ENCODE peak calls at places on chromosomes 5 and 9, in eight cellular contexts. O is stomach, U is retinal pigment epithelial cell, R is cardiac muscle cell, J is fibroblast of mammary gland, F is cardiac fibroblast, P is AG10803, Z is fibroblast of villous mesenchyme. W is an unnamed sample.

GRCh38 chr5:140169410-140169809 is 5.6 kb upstream of the CYSTM1 start:
- DNase-seq in O (no peak), U (no peak), R (peak), J (peak), F (no peak), P (no peak), Z (peak), W (no peak)

GRCh38 chr5:121819661-121820261 is 31.9 kb upstream of the FTMT start:
- DNase-seq in O (no peak), U (no peak), R (no peak), J (no peak), F (no peak), P (no peak), Z (no peak), W (no peak)

GRCh38 chr5:62354028-62354874 is 48.2 kb downstream of the KIF2A start:
- DNase-seq in O (no peak), U (peak), R (peak), J (peak), F (peak), P (peak), Z (peak), W (no peak)

GRCh38 chr5:126883801-126884200 is 106.9 kb downstream of the LMNB1 start:
- DNase-seq in O (no peak), U (no peak), R (peak), J (no peak), F (peak), P (no peak), Z (no peak), W (no peak)

GRCh38 chr5:141714542-141715303 is 32.7 kb upstream of the ARAP3 start:
- DNase-seq in O (no peak), U (no peak), R (peak), J (no peak), F (peak), P (no peak), Z (no peak), W (no peak)

GRCh38 chr5:181224390-181225234 is 1.5 kb downstream of the TRIM41 start:
- DNase-seq in O (no peak), U (no peak), R (no peak), J (no peak), F (no peak), P (no peak), Z (no peak), W (no peak)

GRCh38 chr9:37906312-37907239 is 2.6 kb upstream of the SLC25A51 start:
- DNase-seq in O (no peak), U (no peak), R (no peak), J (no peak), F (no peak), P (no peak), Z (no peak), W (no peak)

GRCh38 chr5:61659221-61659696 is 327.2 kb downstream of the ZSWIM6 start:
- DNase-seq in O (peak), U (no peak), R (no peak), J (no peak), F (no peak), P (no peak), Z (no peak), W (peak)

GRCh38 chr5:128436825-128437224 is 101.2 kb downstream of the FBN2 start:
- DNase-seq in O (no peak), U (peak), R (peak), J (peak), F (peak), P (no peak), Z (peak), W (no peak)

GRCh38 chr5:150034677-150035076 is 34.1 kb downstream of the HMGXB3 start:
- DNase-seq in O (no peak), U (no peak), R (peak), J (peak), F (peak), P (peak), Z (peak), W (no peak)

GRCh38 chr5:437281-437771 is 5.7 kb upstream of the EXOC3 start:
- DNase-seq in O (no peak), U (no peak), R (no peak), J (no peak), F (no peak), P (no peak), Z (peak), W (no peak)

GRCh38 chr5:164051745-164052144 is 546.3 kb downstream of the MAT2B start:
- DNase-seq in O (no peak), U (no peak), R (peak), J (peak), F (peak), P (no peak), Z (no peak), W (no peak)

GRCh38 chr5:112379541-112380325 is 39.3 kb downstream of the EPB41L4A start:
- DNase-seq in O (no peak), U (peak), R (peak), J (no peak), F (no peak), P (no peak), Z (no peak), W (no peak)

GRCh38 chr9:92439921-92440750 is 15.9 kb upstream of the OMD start:
- DNase-seq in O (no peak), U (no peak), R (peak), J (peak), F (peak), P (peak), Z (peak), W (no peak)

GRCh38 chr9:128201441-128202369 is 1.5 kb upstream of the DNM1 start:
- DNase-seq in O (no peak), U (no peak), R (no peak), J (peak), F (peak), P (no peak), Z (no peak), W (no peak)

GRCh38 chr9:12554636-12555035 is 138.5 kb upstream of the TYRP1 start:
- DNase-seq in O (no peak), U (no peak), R (peak), J (peak), F (peak), P (peak), Z (peak), W (peak)
- TF ChIP-seq CTCF in O (no peak), U (peak), R (peak), J (no peak), F (no peak), P (no peak), Z (peak), W (no peak)

GRCh38 chr5:136020001-136020382 is 8.8 kb upstream of the TGFBI start:
- DNase-seq in O (no peak), U (no peak), R (no peak), J (no peak), F (no peak), P (no peak), Z (no peak), W (no peak)

GRCh38 chr5:136020383-136021015 is 8.3 kb upstream of the TGFBI start:
- DNase-seq in O (no peak), U (peak), R (peak), J (peak), F (peak), P (peak), Z (peak), W (no peak)

GRCh38 chr5:136021016-136021405 is 7.8 kb upstream of the TGFBI start:
- DNase-seq in O (no peak), U (peak), R (peak), J (peak), F (peak), P (peak), Z (peak), W (no peak)

GRCh38 chr5:136016945-136017530 is 11.8 kb upstream of the TGFBI start:
- DNase-seq in O (no peak), U (peak), R (peak), J (peak), F (peak), P (peak), Z (peak), W (no peak)

GRCh38 chr5:136018814-136019777 is 9.7 kb upstream of the TGFBI start:
- DNase-seq in O (no peak), U (no peak), R (peak), J (peak), F (peak), P (peak), Z (peak), W (no peak)
- TF ChIP-seq CTCF in O (no peak), U (no peak), R (peak), J (peak), F (peak), P (peak), Z (peak), W (no peak)

DNA sequence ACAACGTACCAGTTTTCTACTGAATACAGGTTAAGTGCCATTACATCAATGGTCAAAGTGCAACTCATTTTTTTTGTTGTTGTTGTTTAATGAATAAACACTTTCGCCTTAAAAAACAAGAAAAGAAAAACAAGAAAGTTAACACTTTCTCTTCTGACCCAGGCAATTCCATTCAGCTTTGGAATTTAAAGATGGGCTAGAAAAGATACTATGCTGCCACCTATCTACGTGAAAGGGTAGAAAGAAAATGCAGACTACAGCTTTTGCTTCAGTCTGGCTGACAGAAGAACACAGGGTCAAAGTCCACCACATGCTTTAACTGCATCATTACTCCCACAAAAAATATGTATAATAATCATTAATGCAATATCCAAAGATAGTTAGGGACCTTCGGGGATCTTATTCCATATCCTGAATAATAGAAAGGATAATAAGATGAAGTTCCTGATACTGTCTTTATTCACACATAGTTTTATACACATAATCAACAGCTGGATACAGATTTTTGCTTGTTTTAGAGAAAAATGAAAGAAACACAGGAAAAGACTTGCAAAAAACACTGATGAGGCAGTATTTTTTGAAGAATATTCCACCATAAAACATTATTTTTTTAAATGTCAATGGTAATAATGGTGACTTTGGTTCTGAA is 40.4 kb downstream of the ZDHHC21 start:
- DNase-seq in O (no peak), U (no peak), R (peak), J (peak), F (peak), P (no peak), Z (peak), W (no peak)
- TF ChIP-seq CTCF in O (peak), U (peak), R (peak), J (peak), F (peak), P (peak), Z (peak), W (peak)

DNA sequence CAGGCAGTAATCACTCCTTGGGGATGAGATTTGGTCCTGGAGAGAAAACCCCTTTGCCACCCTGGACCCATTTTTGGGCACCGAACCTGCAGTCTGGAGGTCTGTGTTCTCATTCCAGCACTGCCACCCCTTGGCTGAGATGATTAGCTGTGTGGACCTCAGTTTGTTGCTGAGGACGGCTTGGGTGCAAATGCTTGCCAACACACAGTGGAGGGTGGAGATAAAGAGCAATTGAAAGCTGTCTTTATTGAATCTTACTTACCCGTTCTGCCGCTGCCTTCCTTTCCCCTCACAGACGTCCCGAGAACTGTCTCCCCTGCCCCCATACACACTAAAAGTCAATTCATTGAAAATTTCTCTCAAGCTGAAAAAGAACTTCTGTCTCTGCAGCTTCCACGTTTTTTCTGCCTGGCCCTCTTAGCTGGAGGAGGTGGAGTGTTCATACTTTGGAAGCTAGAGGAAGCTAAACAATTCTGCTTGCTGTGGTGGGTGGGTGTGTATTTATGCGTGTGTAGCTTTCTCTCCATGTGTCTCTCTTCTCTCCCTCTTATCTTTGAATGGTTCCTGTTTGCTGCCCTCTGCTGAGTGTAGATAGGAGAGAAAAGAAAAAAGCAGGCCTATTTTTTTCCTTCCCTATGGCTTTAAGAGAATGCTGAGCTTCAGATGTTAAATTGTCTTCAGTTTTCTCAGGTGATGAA is 6.6 kb downstream of the GALNT10 start:
- DNase-seq in O (no peak), U (no peak), R (peak), J (peak), F (peak), P (peak), Z (peak), W (no peak)
- TF ChIP-seq CTCF in O (peak), U (peak), R (peak), J (peak), F (peak), P (peak), Z (peak), W (no peak)

GRCh38 chr5:142918959-142919635 is 148.9 kb downstream of the ARHGAP26 start:
- DNase-seq in O (no peak), U (no peak), R (no peak), J (no peak), F (no peak), P (no peak), Z (no peak), W (no peak)

GRCh38 chr5:142925795-142926194 is 155.6 kb downstream of the ARHGAP26 start:
- DNase-seq in O (no peak), U (peak), R (peak), J (peak), F (peak), P (peak), Z (peak), W (no peak)

GRCh38 chr5:142924135-142924883 is 154.1 kb downstream of the ARHGAP26 start:
- DNase-seq in O (no peak), U (no peak), R (peak), J (peak), F (peak), P (no peak), Z (peak), W (no peak)

GRCh38 chr5:142920888-142921612 is 150.9 kb downstream of the ARHGAP26 start:
- DNase-seq in O (no peak), U (no peak), R (no peak), J (no peak), F (no peak), P (no peak), Z (no peak), W (no peak)

GRCh38 chr5:142922223-142922952 is 152.2 kb downstream of the ARHGAP26 start:
- DNase-seq in O (no peak), U (no peak), R (peak), J (peak), F (peak), P (peak), Z (peak), W (no peak)
- TF ChIP-seq CTCF in O (peak), U (peak), R (peak), J (peak), F (peak), P (peak), Z (peak), W (peak)

GRCh38 chr9:706606-707451 is 134.7 kb upstream of the DMRT1 start:
- DNase-seq in O (peak), U (no peak), R (peak), J (peak), F (peak), P (peak), Z (peak), W (peak)
- TF ChIP-seq CTCF in O (no peak), U (no peak), R (no peak), J (no peak), F (no peak), P (no peak), Z (no peak), W (no peak)

GRCh38 chr9:70798018-70798417 is 323.4 kb downstream of the TRPM3 start:
- DNase-seq in O (no peak), U (no peak), R (no peak), J (no peak), F (no peak), P (no peak), Z (no peak), W (no peak)

GRCh38 chr9:70802206-70802605 is 319.2 kb downstream of the TRPM3 start:
- DNase-seq in O (no peak), U (no peak), R (peak), J (peak), F (peak), P (peak), Z (peak), W (no peak)

GRCh38 chr9:70806872-70807271 is 314.5 kb downstream of the TRPM3 start:
- DNase-seq in O (no peak), U (no peak), R (no peak), J (no peak), F (no peak), P (no peak), Z (no peak), W (no peak)

GRCh38 chr9:70805953-70806352 is 315.5 kb downstream of the TRPM3 start:
- DNase-seq in O (no peak), U (peak), R (no peak), J (peak), F (no peak), P (no peak), Z (peak), W (no peak)

DNA sequence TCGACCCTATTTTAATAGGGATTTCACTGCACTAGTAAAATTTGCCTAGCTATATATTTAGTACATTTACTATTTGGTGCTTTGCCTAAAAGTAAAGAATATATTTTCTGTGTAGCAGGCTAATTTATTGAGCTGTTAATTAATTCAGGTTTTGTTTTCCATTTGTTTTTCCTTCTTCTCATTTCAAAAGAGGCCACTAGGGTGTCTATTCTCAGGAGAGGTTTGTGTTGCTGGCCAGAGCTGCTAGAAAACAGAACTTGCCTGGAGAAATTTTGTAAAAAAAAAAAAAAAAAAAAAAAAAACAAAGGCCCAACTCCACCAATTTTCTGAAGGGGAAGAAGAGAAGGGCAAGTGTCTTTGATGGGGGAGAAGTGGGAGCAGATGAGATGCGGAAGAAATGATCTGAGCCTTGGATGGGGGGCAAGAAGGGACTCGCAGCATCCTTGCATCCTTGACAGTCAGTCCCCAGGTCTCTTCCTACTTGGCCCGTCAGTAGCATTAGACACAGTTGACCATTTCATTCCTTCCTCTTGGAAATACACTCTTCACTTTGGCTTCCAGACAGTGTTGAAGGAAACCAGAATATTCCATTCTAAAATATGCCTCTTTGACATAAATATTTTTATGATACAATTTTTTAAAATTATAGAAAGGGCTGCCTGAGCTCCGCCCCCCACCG is 318.5 kb downstream of the TRPM3 start:
- DNase-seq in O (no peak), U (no peak), R (no peak), J (no peak), F (no peak), P (no peak), Z (no peak), W (no peak)
- TF ChIP-seq CTCF in O (no peak), U (peak), R (no peak), J (no peak), F (no peak), P (no peak), Z (no peak), W (no peak)

GRCh38 chr5:151408633-151409243 is 38.7 kb upstream of the SLC36A1 start:
- DNase-seq in O (no peak), U (no peak), R (no peak), J (no peak), F (no peak), P (no peak), Z (no peak), W (no peak)

GRCh38 chr5:151405334-151405872 is 42.0 kb upstream of the SLC36A1 start:
- DNase-seq in O (no peak), U (no peak), R (no peak), J (no peak), F (no peak), P (no peak), Z (no peak), W (no peak)

DNA sequence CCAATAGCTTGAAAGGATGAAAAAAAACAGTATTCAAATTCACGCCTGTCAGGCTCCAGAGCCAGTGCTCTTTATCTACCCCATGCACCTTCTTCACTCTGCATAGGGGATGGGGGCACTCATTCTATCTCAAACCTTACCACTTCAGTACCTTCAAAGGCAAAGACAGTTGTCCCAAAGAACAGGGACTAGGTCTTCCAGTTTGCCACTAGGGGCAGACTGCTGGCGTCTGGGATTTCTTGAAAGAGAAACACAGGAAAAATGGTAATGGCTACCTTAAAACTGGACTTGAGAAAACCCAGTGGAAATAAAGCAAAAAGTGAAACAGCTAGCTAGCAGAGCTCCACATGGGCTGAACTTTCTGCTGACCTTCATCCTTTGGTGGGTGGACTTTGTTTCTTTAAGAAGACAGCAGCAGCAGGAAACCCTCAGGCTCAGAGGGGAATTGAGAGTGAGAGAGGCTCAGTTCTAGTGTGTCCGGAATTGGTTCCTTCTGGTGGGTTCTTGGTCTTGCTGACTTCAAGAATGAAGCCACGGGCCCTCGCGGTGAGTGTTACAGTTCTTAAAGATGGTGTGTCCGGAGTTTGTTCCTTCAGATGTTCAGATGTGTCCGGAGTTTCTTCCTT is 41.0 kb upstream of the SLC36A1 start:
- DNase-seq in O (no peak), U (no peak), R (peak), J (peak), F (peak), P (no peak), Z (peak), W (no peak)
- TF ChIP-seq CTCF in O (no peak), U (peak), R (peak), J (peak), F (peak), P (peak), Z (peak), W (peak)

GRCh38 chr5:79511945-79512493 is 1.9 kb downstream of the HOMER1 start:
- DNase-seq in O (no peak), U (no peak), R (peak), J (peak), F (peak), P (no peak), Z (no peak), W (no peak)

GRCh38 chr5:79510638-79511037 is 3.3 kb downstream of the HOMER1 start:
- DNase-seq in O (no peak), U (no peak), R (no peak), J (no peak), F (no peak), P (no peak), Z (no peak), W (no peak)

GRCh38 chr5:79514391-79515105 is 614 bp upstream of the HOMER1 start:
- DNase-seq in O (peak), U (peak), R (peak), J (peak), F (peak), P (peak), Z (peak), W (peak)

GRCh38 chr5:79512692-79513518 is 1.0 kb downstream of the HOMER1 start:
- DNase-seq in O (no peak), U (no peak), R (peak), J (peak), F (peak), P (no peak), Z (no peak), W (peak)

GRCh38 chr5:79513519-79514390 is at the start of gene HOMER1:
- DNase-seq in O (peak), U (peak), R (peak), J (peak), F (peak), P (peak), Z (peak), W (peak)
- TF ChIP-seq CTCF in O (no peak), U (no peak), R (no peak), J (no peak), F (no peak), P (no peak), Z (no peak), W (no peak)

W was measured in nephron progenitor cell.